ENCODE peak calls at places on chromosomes 12 and 14, in five cellular contexts. T is heart right ventricle, P is lung, U is GM12865, Z is adipocyte. I is an unnamed sample.

GRCh38 chr12:79692249-79692619 is 1.5 kb upstream of the PAWR start:
- DNase-seq in T (no peak), P (no peak), U (no peak), Z (no peak), I (no peak)

GRCh38 chr14:61130512-61131260 is 149.6 kb downstream of the SLC38A6 start:
- DNase-seq in T (no peak), P (no peak), U (no peak), Z (no peak), I (no peak)

GRCh38 chr12:105040476-105040875 is 43.8 kb downstream of the ALDH1L2 start:
- DNase-seq in T (no peak), P (no peak), U (no peak), Z (no peak), I (no peak)

GRCh38 chr12:48054955-48055821 is 50.7 kb downstream of the SENP1 start:
- DNase-seq in T (no peak), P (no peak), U (no peak), Z (no peak), I (no peak)

GRCh38 chr14:68704736-68705720 is 87.8 kb downstream of the ZFP36L1 start:
- DNase-seq in T (no peak), P (no peak), U (no peak), Z (no peak), I (peak)

GRCh38 chr14:93132472-93133065 is 16.8 kb upstream of the ITPK1 start:
- DNase-seq in T (no peak), P (no peak), U (peak), Z (no peak), I (peak)

GRCh38 chr12:94148841-94149780 is 734 bp downstream of the PLXNC1 start:
- DNase-seq in T (peak), P (no peak), U (peak), Z (peak), I (no peak)

GRCh38 chr14:35858521-35859209 is 32.5 kb downstream of the BRMS1L start:
- DNase-seq in T (no peak), P (no peak), U (no peak), Z (peak), I (peak)

GRCh38 chr12:93441111-93441616 is 583 bp downstream of the UBE2N start:
- DNase-seq in T (peak), P (no peak), U (peak), Z (peak), I (no peak)

GRCh38 chr14:104547998-104548700 is 31.4 kb upstream of the C14orf180 start:
- DNase-seq in T (no peak), P (no peak), U (no peak), Z (no peak), I (no peak)

GRCh38 chr12:27896419-27896990 is 76.0 kb downstream of the PTHLH start:
- DNase-seq in T (no peak), P (no peak), U (peak), Z (no peak), I (no peak)

GRCh38 chr14:54738009-54738408 is 164.6 kb downstream of the GCH1 start:
- DNase-seq in T (no peak), P (no peak), U (peak), Z (no peak), I (no peak)

GRCh38 chr12:106205208-106206069 is 42.4 kb downstream of the CKAP4 start:
- DNase-seq in T (peak), P (no peak), U (peak), Z (no peak), I (no peak)

GRCh38 chr12:105523164-105524057 is 192.9 kb downstream of the C12orf75 start:
- DNase-seq in T (peak), P (peak), U (no peak), Z (peak), I (peak)

GRCh38 chr14:88359500-88359899 is 26.0 kb upstream of the SPATA7 start:
- DNase-seq in T (no peak), P (no peak), U (no peak), Z (no peak), I (no peak)

GRCh38 chr12:92987362-92987761 is 58.3 kb upstream of the EEA1 start:
- DNase-seq in T (no peak), P (no peak), U (peak), Z (peak), I (peak)

GRCh38 chr12:88188180-88188579 is 46.1 kb downstream of the TMTC3 start:
- DNase-seq in T (no peak), P (no peak), U (no peak), Z (peak), I (no peak)

GRCh38 chr14:98704441-98704840 is 567.6 kb downstream of the BCL11B start:
- DNase-seq in T (no peak), P (no peak), U (peak), Z (no peak), I (no peak)

GRCh38 chr12:129788506-129788905 is 115.3 kb downstream of the TMEM132D start:
- DNase-seq in T (no peak), P (no peak), U (no peak), Z (peak), I (no peak)

DNA sequence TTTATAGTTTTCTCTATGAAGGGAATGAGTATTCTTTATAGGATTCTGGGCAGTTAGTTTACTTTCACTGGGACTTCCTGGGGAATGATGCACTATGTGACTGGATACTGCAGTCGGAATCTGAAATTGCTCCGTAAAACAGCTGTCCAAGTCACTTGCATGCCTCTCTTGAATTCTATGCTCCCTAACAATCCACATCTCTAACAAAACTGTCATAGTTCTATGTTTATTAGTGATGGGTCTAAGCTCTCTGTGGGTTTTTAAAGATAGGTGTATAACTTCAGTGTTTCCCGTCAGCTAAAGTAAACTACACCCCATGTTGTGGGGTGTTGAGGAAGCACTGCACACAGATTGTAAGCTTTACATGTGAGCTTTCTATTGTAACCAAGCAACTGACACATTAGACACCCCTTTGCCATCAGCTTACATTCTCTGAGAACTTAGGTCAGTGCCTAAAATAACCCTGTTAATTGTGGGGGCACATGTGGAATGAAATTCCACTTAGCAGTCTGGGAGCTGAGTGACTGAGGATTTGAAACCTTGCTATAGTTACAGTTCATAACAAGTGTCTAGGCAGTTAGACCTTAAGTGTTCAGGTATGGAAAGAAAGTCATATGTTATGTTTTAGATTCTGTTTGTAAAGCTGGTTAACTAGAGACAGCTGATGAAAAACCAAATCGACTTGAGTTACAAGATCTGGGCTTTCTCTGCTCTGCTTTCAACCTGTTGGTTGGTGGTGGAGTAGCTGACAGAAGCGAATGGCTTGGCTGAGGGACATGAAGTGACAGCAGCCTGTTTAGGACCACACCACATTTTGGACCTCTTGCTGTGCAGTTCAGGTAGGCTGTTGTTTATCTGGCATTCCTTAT is 165.7 kb downstream of the AKAP6 start:
- DNase-seq in T (no peak), P (no peak), U (no peak), Z (no peak), I (no peak)
- H3K4me3 ChIP-seq in T (peak), P (no peak), U (no peak), Z (no peak), I (no peak)

DNA sequence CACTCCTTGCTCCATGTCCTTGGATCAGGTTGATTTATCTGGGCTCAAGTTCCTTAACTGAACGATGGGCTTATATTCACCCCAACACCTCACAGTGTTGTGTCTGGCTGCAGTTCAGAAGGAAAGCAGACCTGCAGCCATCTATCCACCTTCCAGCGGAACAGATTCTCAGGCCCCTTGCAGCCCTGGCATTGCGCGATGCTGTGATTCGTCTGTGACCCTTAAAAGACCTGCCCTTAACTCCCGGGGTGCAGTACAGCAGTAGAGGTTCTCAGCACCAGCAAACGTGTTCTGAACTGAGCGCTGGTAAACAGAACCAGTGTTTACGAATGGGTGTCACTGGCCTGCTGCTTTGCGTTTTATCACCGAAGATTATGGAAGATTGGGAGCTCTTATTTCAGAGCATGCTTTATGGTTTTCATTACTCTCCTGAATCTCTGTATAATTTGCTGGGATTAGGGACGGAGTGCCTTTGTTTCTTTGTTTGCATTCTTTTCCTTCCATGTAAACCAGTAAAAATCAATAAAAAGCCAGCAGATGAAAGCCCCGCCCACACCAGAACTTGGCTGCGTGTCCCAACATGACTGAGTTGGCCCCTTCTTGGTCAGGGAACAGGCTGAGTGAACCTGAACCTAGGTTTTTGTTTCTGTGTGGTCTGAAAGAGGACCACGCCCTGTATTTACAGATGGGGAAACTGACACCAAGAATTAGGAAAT is 286.7 kb upstream of the CRY1 start:
- DNase-seq in T (no peak), P (no peak), U (no peak), Z (peak), I (peak)
- H3K4me3 ChIP-seq in T (no peak), P (no peak), U (no peak), Z (no peak), I (no peak)

DNA sequence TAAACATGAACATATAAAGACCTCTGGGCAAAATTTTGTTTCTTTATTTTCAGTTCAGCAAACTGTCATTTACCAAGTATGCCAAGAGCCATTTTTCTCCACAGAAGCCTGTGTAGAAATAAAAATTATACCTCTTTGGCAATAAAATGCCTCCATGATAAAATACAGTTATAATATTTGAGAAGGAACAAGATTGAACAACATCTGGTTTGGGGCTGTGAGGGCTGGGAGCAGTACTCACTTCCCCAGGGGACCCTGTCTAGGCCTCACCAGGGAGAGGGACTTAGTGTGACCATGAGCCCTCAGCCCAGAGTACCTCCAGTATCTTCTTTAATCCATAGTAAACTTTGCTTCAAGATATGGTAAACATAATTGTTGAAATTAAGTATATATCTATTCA is 65.1 kb downstream of the DAAM1 start:
- DNase-seq in T (peak), P (no peak), U (no peak), Z (peak), I (no peak)
- H3K4me3 ChIP-seq in T (no peak), P (no peak), U (no peak), Z (no peak), I (no peak)

GRCh38 chr12:10358969-10359368 is 30.9 kb downstream of the KLRK1 start:
- DNase-seq in T (no peak), P (no peak), U (no peak), Z (no peak), I (no peak)

GRCh38 chr12:10362828-10363664 is 26.8 kb downstream of the KLRK1 start:
- DNase-seq in T (no peak), P (no peak), U (peak), Z (no peak), I (no peak)

GRCh38 chr12:10362325-10362724 is 27.5 kb downstream of the KLRK1 start:
- DNase-seq in T (no peak), P (no peak), U (no peak), Z (no peak), I (no peak)

GRCh38 chr12:10361622-10362021 is 28.2 kb downstream of the KLRK1 start:
- DNase-seq in T (no peak), P (no peak), U (no peak), Z (peak), I (peak)

GRCh38 chr12:10361084-10361483 is 28.8 kb downstream of the KLRK1 start:
- DNase-seq in T (no peak), P (no peak), U (no peak), Z (no peak), I (no peak)
- H3K4me3 ChIP-seq in T (no peak), P (no peak), U (no peak), Z (no peak), I (no peak)

DNA sequence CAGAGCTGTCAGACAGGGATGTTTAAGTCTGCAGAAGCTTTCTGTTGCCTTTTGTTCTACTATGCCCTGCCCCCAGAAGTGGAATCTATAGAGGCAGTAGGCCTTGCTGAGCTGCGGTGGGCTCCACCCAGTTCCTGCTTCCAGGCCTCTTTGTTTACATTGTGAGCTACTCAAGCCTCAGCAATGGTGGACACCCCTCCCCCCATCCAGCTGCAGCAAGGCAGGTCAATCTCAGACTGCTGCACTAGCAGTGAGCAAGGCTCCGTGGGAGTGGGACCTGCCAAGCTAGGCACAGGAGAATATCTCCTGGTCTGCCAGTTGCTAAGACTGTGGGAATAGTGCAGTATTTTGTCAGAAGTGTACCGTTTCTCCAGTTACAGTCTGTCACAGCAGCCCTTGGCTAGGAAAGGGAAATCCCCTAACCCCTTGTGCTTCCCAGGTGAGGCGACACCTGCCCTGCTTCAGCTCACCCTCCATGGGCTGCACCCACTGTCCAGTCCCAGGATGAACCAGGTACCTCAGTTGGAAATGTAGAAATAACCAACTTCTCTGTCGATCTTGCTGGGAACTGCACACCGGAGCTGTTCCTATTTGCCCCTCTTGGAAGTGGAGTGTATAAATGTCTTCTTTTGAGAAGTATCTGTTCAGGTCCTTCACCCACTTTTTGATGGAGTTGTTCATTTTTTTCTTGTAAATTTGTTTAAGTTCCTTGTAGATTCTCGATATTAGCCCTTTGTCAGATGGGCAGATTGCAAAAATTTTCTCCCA is 213.5 kb upstream of the SLC38A2 start:
- DNase-seq in T (no peak), P (peak), U (peak), Z (peak), I (peak)
- H3K4me3 ChIP-seq in T (no peak), P (no peak), U (no peak), Z (no peak), I (no peak)

GRCh38 chr14:96103560-96104460 is 64.6 kb downstream of the C14orf132 start:
- DNase-seq in T (no peak), P (no peak), U (no peak), Z (no peak), I (no peak)

GRCh38 chr14:96105089-96105920 is 66.1 kb downstream of the C14orf132 start:
- DNase-seq in T (no peak), P (no peak), U (no peak), Z (no peak), I (peak)

GRCh38 chr14:96105921-96106441 is 66.8 kb downstream of the C14orf132 start:
- DNase-seq in T (no peak), P (peak), U (no peak), Z (no peak), I (peak)

GRCh38 chr14:96103075-96103474 is 63.9 kb downstream of the C14orf132 start:
- DNase-seq in T (no peak), P (no peak), U (no peak), Z (no peak), I (no peak)

DNA sequence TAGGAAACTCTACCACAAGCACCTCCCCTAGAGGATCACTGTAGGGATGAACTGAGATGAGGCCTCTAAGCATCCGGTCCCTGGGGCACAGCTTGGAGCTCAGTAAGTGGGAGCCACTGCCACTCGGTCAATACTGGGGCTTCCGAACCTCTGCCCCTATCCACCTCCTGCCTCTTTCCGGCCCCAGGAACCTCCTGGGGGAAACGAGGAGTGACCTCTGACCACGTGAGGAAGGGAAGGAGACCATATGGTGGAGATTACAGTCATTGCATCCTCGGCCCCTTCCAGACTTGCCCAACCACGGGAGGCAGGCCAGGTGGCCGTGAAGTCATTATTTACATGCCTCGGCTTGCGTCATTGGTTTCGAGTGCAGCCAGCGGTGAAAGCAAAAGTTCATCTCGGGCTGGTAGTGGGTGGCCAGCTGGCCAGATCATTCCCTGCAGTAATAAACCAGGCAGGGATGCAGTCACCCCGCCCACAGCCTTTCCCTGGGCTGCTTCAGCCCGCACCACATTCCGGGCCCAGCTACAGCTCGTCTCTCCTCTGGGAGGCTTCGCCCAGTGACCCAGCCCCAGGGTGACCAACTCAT is 65.4 kb downstream of the C14orf132 start:
- DNase-seq in T (peak), P (peak), U (peak), Z (peak), I (peak)
- H3K4me3 ChIP-seq in T (no peak), P (no peak), U (no peak), Z (no peak), I (no peak)

GRCh38 chr12:113232787-113233585 is 11.7 kb downstream of the TPCN1 start:
- DNase-seq in T (peak), P (no peak), U (peak), Z (no peak), I (peak)
- H3K4me3 ChIP-seq in T (no peak), P (no peak), U (peak), Z (no peak), I (no peak)

GRCh38 chr12:39616666-39617065 is 2.9 kb downstream of the ABCD2 start:
- DNase-seq in T (no peak), P (no peak), U (no peak), Z (no peak), I (no peak)

GRCh38 chr12:39616251-39616650 is 3.4 kb downstream of the ABCD2 start:
- DNase-seq in T (no peak), P (no peak), U (no peak), Z (no peak), I (no peak)

GRCh38 chr12:39618701-39619100 is 902 bp downstream of the ABCD2 start:
- DNase-seq in T (no peak), P (no peak), U (peak), Z (no peak), I (no peak)

GRCh38 chr12:39619316-39619659 is 315 bp downstream of the ABCD2 start:
- DNase-seq in T (no peak), P (no peak), U (peak), Z (no peak), I (no peak)

DNA sequence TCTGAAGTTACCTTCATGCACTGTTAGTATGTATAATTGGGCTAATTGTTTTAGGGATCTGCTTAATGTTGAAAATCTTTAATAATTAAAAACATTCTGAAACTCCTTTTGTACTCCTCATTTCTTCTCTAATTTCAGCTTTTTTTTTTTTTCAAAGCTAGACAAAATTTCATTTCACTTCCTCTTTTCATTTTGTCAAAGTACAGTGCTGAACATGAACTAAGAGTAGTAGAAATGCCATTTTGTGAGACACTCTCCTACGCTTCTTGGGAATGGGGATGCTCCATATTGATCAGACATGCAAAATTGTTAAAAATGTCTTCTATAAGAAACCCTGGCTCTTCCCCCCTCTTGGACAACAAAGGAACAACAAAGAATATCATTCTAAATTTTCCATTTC is 1.7 kb downstream of the ABCD2 start:
- DNase-seq in T (no peak), P (no peak), U (peak), Z (no peak), I (no peak)
- H3K4me3 ChIP-seq in T (peak), P (no peak), U (peak), Z (peak), I (no peak)

I was measured in fibroblast of the aortic adventitia.